ENCODE peak calls at places on chromosome 19, in nine cellular contexts. Y is HepG2, X is upper lobe of right lung, R is MG63, P is neuronal stem cell, E is heart right ventricle, I is H7, K is ovary, V is IMR-90. O is an unnamed sample.

GRCh38 chr19:39870171-39870971 is 24.2 kb upstream of the FBL start:
- DNase-seq in Y (no peak), X (no peak), R (no peak), P (no peak), E (no peak), I (peak), K (no peak), V (no peak), O (no peak)

GRCh38 chr19:5447700-5448311 is 7.4 kb upstream of the ZNRF4 start:
- DNase-seq in Y (no peak), X (no peak), R (no peak), P (no peak), E (no peak), I (no peak), K (no peak), V (no peak), O (no peak)

GRCh38 chr19:14517840-14518505 is at the start of gene DNAJB1:
- DNase-seq in Y (peak), X (peak), R (peak), P (no peak), E (peak), I (peak), K (peak), V (peak), O (peak)

GRCh38 chr19:51441410-51442390 is 16.6 kb downstream of the SIGLEC8 start:
- DNase-seq in Y (no peak), X (peak), R (no peak), P (no peak), E (no peak), I (no peak), K (no peak), V (no peak), O (no peak)

GRCh38 chr19:45294291-45295029 is 28.2 kb downstream of the CKM start:
- DNase-seq in Y (no peak), X (no peak), R (peak), P (no peak), E (peak), I (no peak), K (peak), V (no peak), O (no peak)

GRCh38 chr19:46159418-46159817 is 11.4 kb downstream of the IGFL2 start:
- DNase-seq in Y (no peak), X (no peak), R (no peak), P (no peak), E (no peak), I (no peak), K (no peak), V (no peak), O (no peak)

GRCh38 chr19:43318796-43319314 is 34.6 kb upstream of the CD177 start:
- DNase-seq in Y (no peak), X (no peak), R (no peak), P (no peak), E (no peak), I (no peak), K (no peak), V (no peak), O (no peak)

GRCh38 chr19:23817519-23817918 is 58.8 kb upstream of the ZNF681 start:
- DNase-seq in Y (peak), X (no peak), R (peak), P (no peak), E (no peak), I (peak), K (no peak), V (peak), O (no peak)

GRCh38 chr19:8973501-8974091 is 36.6 kb downstream of the MUC16 start:
- DNase-seq in Y (no peak), X (no peak), R (no peak), P (no peak), E (no peak), I (no peak), K (no peak), V (no peak), O (no peak)

GRCh38 chr19:40612831-40613668 is 11.9 kb downstream of the LTBP4 start:
- DNase-seq in Y (no peak), X (peak), R (peak), P (no peak), E (no peak), I (peak), K (peak), V (no peak), O (no peak)

GRCh38 chr19:4375164-4375619 is 25.2 kb downstream of the SH3GL1 start:
- DNase-seq in Y (peak), X (peak), R (peak), P (no peak), E (no peak), I (peak), K (peak), V (no peak), O (no peak)

GRCh38 chr19:8305798-8306197 is 2.4 kb downstream of the CD320 start:
- DNase-seq in Y (no peak), X (peak), R (no peak), P (no peak), E (peak), I (peak), K (peak), V (no peak), O (peak)

GRCh38 chr19:3608750-3609322 is 2.2 kb upstream of the TBXA2R start:
- DNase-seq in Y (no peak), X (no peak), R (no peak), P (no peak), E (peak), I (no peak), K (peak), V (no peak), O (no peak)

GRCh38 chr19:58056261-58056660 is 2.8 kb upstream of the ZNF135 start:
- DNase-seq in Y (no peak), X (no peak), R (no peak), P (no peak), E (no peak), I (peak), K (no peak), V (no peak), O (no peak)

GRCh38 chr19:14271830-14272229 is 65.9 kb upstream of the ADGRL1 start:
- DNase-seq in Y (no peak), X (no peak), R (no peak), P (no peak), E (no peak), I (no peak), K (no peak), V (no peak), O (no peak)

GRCh38 chr19:4715529-4716221 is 8.0 kb downstream of the DPP9 start:
- DNase-seq in Y (peak), X (peak), R (no peak), P (no peak), E (no peak), I (no peak), K (no peak), V (no peak), O (peak)

GRCh38 chr19:14413765-14414171 is 5.4 kb downstream of the DDX39A start:
- DNase-seq in Y (no peak), X (no peak), R (no peak), P (no peak), E (peak), I (peak), K (no peak), V (peak), O (no peak)

GRCh38 chr19:3509566-3509989 is 3.5 kb downstream of the FZR1 start:
- DNase-seq in Y (no peak), X (no peak), R (no peak), P (no peak), E (no peak), I (no peak), K (no peak), V (peak), O (no peak)

GRCh38 chr19:47157455-47158321 is 27.1 kb downstream of the SAE1 start:
- DNase-seq in Y (no peak), X (no peak), R (no peak), P (peak), E (peak), I (peak), K (no peak), V (peak), O (peak)

GRCh38 chr19:1668339-1669123 is 16.1 kb upstream of the TCF3 start:
- DNase-seq in Y (no peak), X (no peak), R (no peak), P (no peak), E (no peak), I (peak), K (no peak), V (no peak), O (no peak)

GRCh38 chr19:31377736-31378135 is 28.5 kb upstream of the TSHZ3 start:
- DNase-seq in Y (no peak), X (no peak), R (no peak), P (no peak), E (no peak), I (no peak), K (no peak), V (no peak), O (no peak)

GRCh38 chr19:49932041-49932451 is 2.7 kb upstream of the NUP62 start:
- DNase-seq in Y (no peak), X (no peak), R (no peak), P (no peak), E (no peak), I (no peak), K (no peak), V (no peak), O (no peak)

GRCh38 chr19:49930483-49931011 is 1.2 kb upstream of the NUP62 start:
- DNase-seq in Y (no peak), X (no peak), R (no peak), P (no peak), E (peak), I (peak), K (peak), V (no peak), O (no peak)

GRCh38 chr19:49929611-49930482 is 543 bp upstream of the NUP62 start:
- DNase-seq in Y (peak), X (peak), R (peak), P (peak), E (peak), I (peak), K (peak), V (peak), O (peak)

GRCh38 chr19:49932731-49933131 is 3.4 kb upstream of the NUP62 start:
- DNase-seq in Y (no peak), X (no peak), R (no peak), P (no peak), E (no peak), I (no peak), K (no peak), V (no peak), O (no peak)

GRCh38 chr19:49931293-49932040 is 2.2 kb upstream of the NUP62 start:
- DNase-seq in Y (no peak), X (no peak), R (no peak), P (no peak), E (no peak), I (no peak), K (no peak), V (no peak), O (no peak)
- H3K4me3 ChIP-seq in Y (no peak), X (no peak), R (no peak), P (no peak), E (no peak), I (no peak), K (no peak), V (no peak), O (no peak)

DNA sequence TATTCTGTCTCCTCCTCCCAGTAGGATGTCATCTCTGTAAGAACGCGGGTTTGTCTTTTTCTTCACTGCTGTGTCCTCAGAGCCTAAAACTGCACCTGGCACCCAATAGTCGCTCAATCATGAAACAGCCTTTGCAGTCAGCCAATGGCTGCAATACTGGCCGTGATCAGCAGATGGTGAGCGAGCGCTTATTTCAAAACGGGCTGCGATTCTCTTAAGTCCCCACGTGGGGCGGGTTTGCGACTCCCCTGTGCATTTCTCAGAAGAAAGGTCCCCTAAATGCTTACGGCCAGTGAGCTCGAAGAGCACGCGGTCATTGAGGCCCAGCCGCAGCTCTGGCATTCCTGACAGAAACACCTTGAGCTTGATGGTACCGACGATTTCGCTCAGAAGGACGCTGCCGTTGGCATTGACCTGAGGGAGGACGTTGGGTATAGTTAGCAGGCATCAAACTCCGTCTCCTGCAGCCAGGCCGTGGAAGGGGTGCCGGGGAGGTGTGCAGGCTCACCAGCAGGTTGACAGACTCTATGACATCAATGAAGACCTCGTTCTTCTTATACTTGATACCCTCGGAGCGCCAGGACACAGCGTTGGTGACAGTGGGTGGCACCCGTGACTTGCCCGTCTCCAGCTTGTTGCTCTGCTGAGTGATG is 6.0 kb downstream of the AP1M2 start:
- DNase-seq in Y (peak), X (peak), R (peak), P (peak), E (peak), I (peak), K (peak), V (peak), O (peak)
- H3K4me3 ChIP-seq in Y (no peak), X (no peak), R (no peak), P (no peak), E (no peak), I (no peak), K (no peak), V (no peak), O (no peak)

GRCh38 chr19:36420961-36421748 is 2.7 kb upstream of the ZFP82 start:
- DNase-seq in Y (no peak), X (no peak), R (no peak), P (peak), E (peak), I (peak), K (peak), V (peak), O (no peak)

GRCh38 chr19:36418287-36419001 is at the start of gene ZFP82:
- DNase-seq in Y (peak), X (peak), R (peak), P (peak), E (peak), I (peak), K (peak), V (peak), O (peak)

GRCh38 chr19:36423925-36424324 is 5.5 kb upstream of the ZFP82 start:
- DNase-seq in Y (no peak), X (no peak), R (no peak), P (no peak), E (no peak), I (no peak), K (no peak), V (no peak), O (no peak)

GRCh38 chr19:36417752-36418286 is 625 bp downstream of the ZFP82 start:
- DNase-seq in Y (no peak), X (no peak), R (no peak), P (no peak), E (no peak), I (no peak), K (peak), V (no peak), O (no peak)

GRCh38 chr19:36421749-36422481 is 3.5 kb upstream of the ZFP82 start:
- DNase-seq in Y (no peak), X (no peak), R (no peak), P (no peak), E (no peak), I (no peak), K (no peak), V (no peak), O (no peak)
- H3K4me3 ChIP-seq in Y (no peak), X (peak), R (no peak), P (peak), E (peak), I (peak), K (peak), V (peak), O (peak)

DNA sequence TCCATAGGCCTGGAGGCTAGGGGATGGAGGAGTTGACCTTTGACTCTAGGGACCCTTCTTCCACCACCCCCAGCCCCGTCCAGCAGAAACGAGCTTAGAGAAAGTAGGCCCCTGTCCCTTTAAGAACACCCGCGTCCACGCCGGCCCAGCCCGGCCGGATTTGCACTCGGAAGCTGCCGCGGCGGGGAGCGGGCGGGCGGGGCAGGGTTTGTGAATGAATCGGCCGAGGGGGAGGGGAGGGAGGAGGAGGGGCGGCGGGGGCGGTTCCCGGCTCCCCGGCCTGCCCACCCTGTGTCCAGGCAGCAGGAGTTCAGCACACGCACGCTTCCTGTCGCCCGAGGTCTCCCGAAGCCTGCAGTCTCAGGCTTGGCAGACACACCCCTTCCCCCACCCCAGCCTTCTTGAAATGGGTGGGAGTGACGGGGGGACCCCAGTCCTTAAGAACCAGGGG is 1.5 kb downstream of the UNC13A start:
- DNase-seq in Y (no peak), X (no peak), R (peak), P (no peak), E (peak), I (peak), K (no peak), V (no peak), O (no peak)
- H3K4me3 ChIP-seq in Y (no peak), X (no peak), R (no peak), P (peak), E (no peak), I (peak), K (no peak), V (peak), O (peak)

GRCh38 chr19:33217881-33218280 is 7.8 kb downstream of the SLC7A10 start:
- DNase-seq in Y (no peak), X (no peak), R (no peak), P (no peak), E (no peak), I (no peak), K (no peak), V (no peak), O (no peak)
- H3K4me3 ChIP-seq in Y (no peak), X (no peak), R (no peak), P (no peak), E (no peak), I (no peak), K (no peak), V (no peak), O (no peak)

DNA sequence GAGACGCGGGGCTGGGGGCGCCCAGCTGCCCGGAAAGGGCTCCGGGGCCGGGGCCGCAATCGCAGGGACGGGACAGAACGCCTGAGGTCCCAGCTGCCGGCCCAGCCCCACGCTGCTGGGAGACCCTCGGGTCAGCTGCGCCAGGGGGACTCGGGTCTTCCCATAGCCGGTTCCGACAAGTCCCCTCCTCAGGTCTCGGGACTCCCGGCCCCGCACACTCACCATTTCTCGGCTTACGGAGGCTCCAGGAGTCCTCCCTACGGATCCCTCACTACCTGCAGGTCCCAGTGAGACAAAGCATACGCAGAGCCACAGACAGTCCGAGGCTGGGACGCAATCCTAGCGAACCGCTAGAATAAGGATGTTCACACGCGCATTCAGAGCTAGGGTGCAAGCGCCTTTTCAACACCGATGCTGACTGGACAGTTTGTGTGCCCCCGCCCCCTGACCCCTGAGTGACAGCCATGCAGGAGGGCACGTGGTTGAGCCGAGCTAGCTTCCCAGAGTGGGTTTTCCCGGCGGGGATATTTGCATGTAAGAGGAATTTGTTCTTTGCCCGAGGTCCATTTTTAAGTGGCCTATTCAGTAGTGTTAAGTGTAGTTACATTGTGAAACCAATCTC is 13.6 kb downstream of the ZNF490 start:
- DNase-seq in Y (no peak), X (peak), R (no peak), P (no peak), E (no peak), I (peak), K (no peak), V (no peak), O (no peak)
- H3K4me3 ChIP-seq in Y (no peak), X (peak), R (no peak), P (no peak), E (no peak), I (no peak), K (no peak), V (no peak), O (peak)

DNA sequence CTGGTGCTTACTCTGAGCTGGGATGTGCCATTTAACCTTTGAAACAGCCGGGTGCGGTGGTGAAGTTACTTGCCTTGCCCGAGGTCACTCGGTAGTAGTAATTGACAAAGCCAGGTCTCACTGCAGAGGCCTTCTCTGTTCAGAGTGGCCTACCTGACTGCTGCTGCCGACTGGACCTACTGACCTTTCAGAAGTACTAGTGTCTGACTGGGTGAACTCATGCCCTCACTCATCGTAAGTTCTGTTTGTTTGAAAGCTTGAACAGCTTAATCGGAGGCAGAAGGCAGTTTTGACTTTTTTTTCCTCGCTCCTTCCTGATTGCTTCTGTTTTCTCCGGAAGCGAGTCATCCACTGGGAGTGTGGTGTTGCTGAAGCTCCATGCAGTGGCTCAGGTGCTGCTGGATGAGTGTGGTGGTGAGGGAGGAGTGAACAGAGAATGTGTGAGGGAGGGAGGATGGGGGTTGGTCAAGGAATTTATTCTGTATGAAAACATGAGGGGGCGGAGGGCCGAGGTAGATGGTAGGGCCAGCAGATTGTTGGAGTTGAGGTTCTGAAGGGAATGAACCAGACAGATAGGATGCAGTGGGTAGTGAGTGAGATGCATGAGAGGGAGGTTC is 2.7 kb downstream of the SPINT2 start:
- DNase-seq in Y (peak), X (no peak), R (peak), P (no peak), E (no peak), I (no peak), K (no peak), V (peak), O (no peak)
- H3K4me3 ChIP-seq in Y (peak), X (peak), R (no peak), P (no peak), E (no peak), I (no peak), K (no peak), V (no peak), O (no peak)

DNA sequence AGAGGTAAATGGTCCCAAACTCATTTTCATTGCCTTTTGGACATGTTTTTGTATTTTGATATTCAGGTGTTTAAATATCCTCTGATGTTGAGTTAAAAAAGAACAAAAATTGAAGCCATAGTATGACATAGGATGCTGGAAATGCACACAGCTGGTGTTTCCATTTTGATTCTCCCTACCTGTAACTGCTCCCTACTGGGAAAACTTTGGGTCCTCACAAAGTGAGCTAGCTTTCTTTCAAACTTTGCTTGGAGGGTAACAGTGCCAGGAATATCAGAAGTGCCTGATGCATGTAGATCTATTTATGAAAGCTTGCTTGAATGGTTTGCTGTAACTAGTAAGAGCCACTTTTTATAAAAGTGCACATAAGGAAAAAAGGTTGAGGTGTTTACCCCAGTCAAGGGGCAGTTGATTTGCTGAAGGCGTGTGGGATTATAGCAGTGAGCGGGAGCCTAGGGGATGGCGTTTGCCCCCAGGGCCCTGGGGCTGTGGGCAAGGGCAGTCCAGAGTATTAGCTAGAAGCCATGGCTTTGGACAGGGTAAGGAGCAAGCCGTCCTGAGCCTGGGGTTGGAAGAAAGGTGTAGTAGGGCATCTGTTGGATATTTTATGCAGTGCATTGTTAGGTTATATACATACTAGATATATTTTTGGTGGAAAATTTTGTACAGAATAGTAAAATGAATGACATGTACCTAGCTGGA is 4.3 kb downstream of the RPS9 start:
- DNase-seq in Y (no peak), X (no peak), R (no peak), P (no peak), E (no peak), I (peak), K (no peak), V (no peak), O (no peak)
- H3K4me3 ChIP-seq in Y (no peak), X (peak), R (peak), P (no peak), E (no peak), I (no peak), K (no peak), V (no peak), O (no peak)